ENCODE peak calls at places on chromosomes 2 and 18, in ten cellular contexts. H, U, F, N, S, A, Q, Y, V and Z are unnamed samples.

GRCh38 chr2:200702646-200703118 is 109.0 kb upstream of the BZW1 start:
- DNase-seq in V (no peak), N (no peak), U (no peak), Y (no peak), S (no peak), Q (no peak), F (no peak), H (no peak), A (no peak), Z (no peak)

GRCh38 chr2:74441690-74442482 is at the start of gene RTKN:
- DNase-seq in A (peak; percentile 81), F (no peak), N (no peak), Y (no peak), V (peak; percentile 84), H (peak; percentile 92), S (peak; percentile 70), U (no peak), Q (peak; percentile 80), Z (no peak)

GRCh38 chr2:179677148-179677688 is 184.2 kb downstream of the ZNF385B start:
- DNase-seq in S (no peak), Y (no peak), H (no peak), N (no peak), V (no peak), A (peak; percentile 32), Q (no peak), F (peak; percentile 35), U (no peak), Z (no peak)

GRCh38 chr18:62847081-62847480 is 131.7 kb downstream of the PHLPP1 start:
- DNase-seq in Q (no peak), N (no peak), V (no peak), A (no peak), H (no peak), F (no peak), U (no peak), Y (no peak), S (no peak), Z (no peak)

GRCh38 chr2:27753744-27754588 is 17.6 kb upstream of the MRPL33 start:
- DNase-seq in Y (no peak), S (peak; percentile 87), H (no peak), Q (peak; percentile 90), V (peak; percentile 88), N (peak; percentile 93), A (peak; percentile 40), F (peak; percentile 80), U (peak; percentile 53), Z (peak; percentile 81)

GRCh38 chr2:208584387-208584965 is 177.9 kb downstream of the PTH2R start:
- DNase-seq in N (no peak), H (no peak), Y (no peak), S (no peak), Q (no peak), F (no peak), V (no peak), U (no peak), A (no peak), Z (no peak)

GRCh38 chr2:209113030-209113429 is 310.8 kb upstream of the MAP2 start:
- DNase-seq in N (no peak), U (no peak), H (no peak), A (no peak), S (no peak), V (no peak), Y (no peak), F (no peak), Q (no peak), Z (no peak)

GRCh38 chr2:120730053-120730439 is 5.6 kb upstream of the GLI2 start:
- DNase-seq in Q (peak; percentile 21), H (no peak), N (peak; percentile 0), V (no peak), U (no peak), A (no peak), S (no peak), F (no peak), Y (no peak), Z (no peak)

GRCh38 chr2:64324746-64325410 is 129.1 kb upstream of the LGALSL start:
- DNase-seq in V (no peak), F (no peak), Y (no peak), U (no peak), N (no peak), Q (no peak), A (no peak), H (peak; percentile 24), S (no peak), Z (no peak)

GRCh38 chr18:75691483-75691882 is 264.0 kb upstream of the SMIM21 start:
- DNase-seq in A (no peak), N (no peak), Y (no peak), V (no peak), F (no peak), S (no peak), Q (no peak), H (no peak), U (peak; percentile 6), Z (no peak)

GRCh38 chr2:3445891-3446290 is 66.4 kb downstream of the TRAPPC12 start:
- DNase-seq in F (no peak), H (no peak), V (no peak), U (no peak), A (no peak), Q (no peak), S (no peak), Y (no peak), N (peak; percentile 44), Z (no peak)

GRCh38 chr2:73762571-73762970 is 17.3 kb downstream of the DUSP11 start:
- DNase-seq in H (no peak), Q (no peak), N (no peak), S (no peak), Y (no peak), A (no peak), V (no peak), U (no peak), F (no peak), Z (no peak)

GRCh38 chr18:12313530-12314245 is 5.6 kb downstream of the TUBB6 start:
- DNase-seq in H (no peak), F (no peak), U (no peak), Q (no peak), V (no peak), Y (no peak), S (no peak), A (no peak), N (no peak), Z (no peak)

GRCh38 chr18:12317664-12318333 is 9.8 kb downstream of the TUBB6 start:
- DNase-seq in F (peak; percentile 85), V (no peak), U (no peak), N (peak; percentile 46), Y (no peak), S (no peak), A (no peak), Q (no peak), H (no peak), Z (no peak)

GRCh38 chr18:12314586-12315305 is 6.7 kb downstream of the TUBB6 start:
- DNase-seq in H (no peak), Y (no peak), U (no peak), A (no peak), V (no peak), N (no peak), Q (no peak), S (no peak), F (no peak), Z (no peak)

GRCh38 chr18:12315481-12315880 is 7.4 kb downstream of the TUBB6 start:
- DNase-seq in F (no peak), Y (no peak), S (no peak), Q (no peak), N (no peak), U (no peak), A (no peak), V (no peak), H (no peak), Z (no peak)

DNA sequence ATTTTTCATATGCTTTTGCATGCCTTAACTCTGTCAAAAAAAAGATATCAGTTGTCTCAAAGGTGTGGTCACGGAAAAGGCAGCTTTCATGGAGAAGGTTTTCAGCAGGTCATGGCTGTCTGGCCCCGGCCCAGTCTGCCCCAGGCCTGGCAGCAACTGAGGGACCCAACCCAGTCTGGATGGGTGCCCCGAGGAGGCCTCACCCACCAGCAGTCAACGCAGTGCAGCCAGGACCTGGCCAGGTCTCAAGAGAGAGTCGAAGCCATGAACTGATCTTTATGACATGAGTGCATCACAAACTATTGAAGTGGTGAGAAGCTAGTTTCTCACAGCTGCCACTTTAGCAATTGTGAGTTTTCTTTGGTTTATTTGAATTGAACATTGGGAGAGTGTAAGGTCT is 7.9 kb downstream of the TUBB6 start:
- DNase-seq in U (no peak), V (no peak), Q (peak; percentile 62), S (no peak), N (peak; percentile 45), A (no peak), H (peak; percentile 67), F (no peak), Y (no peak), Z (no peak)
- TF ChIP-seq POLR2A in U (no peak), V (no peak), Q (no peak), S (no peak), N (no peak), A (no peak), H (no peak), F (no peak), Y (no peak), Z (no peak)

DNA sequence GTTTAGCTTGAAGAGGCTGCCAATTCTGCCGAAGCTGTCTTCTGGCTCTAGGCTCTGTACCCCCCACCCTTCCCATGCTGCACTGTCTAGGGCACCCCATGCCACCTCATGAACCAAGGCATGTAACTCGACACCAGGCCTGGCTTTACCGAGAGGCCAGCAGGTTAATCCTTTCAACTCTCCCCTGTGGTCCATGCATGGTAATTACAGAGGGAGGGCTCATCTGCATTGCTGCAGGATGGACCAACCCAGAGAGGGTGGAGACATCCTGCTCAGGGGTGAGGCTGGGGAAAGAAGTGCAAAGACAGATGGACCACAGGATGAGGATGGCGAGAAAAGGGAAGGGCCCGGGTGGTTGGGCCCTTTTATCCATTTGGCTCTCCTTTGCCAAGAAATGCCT is 65.8 kb downstream of the KCTD1 start:
- DNase-seq in V (no peak), N (peak; percentile 36), F (no peak), Q (no peak), S (no peak), H (no peak), U (no peak), A (no peak), Y (no peak), Z (no peak)
- H3K4me1 ChIP-seq in V (no peaks in the 10 kb centered on the region), N (no peaks in the 10 kb centered on the region), F (peaks cover 18% of the 10 kb centered on the region), Q (no peaks in the 10 kb centered on the region), S (no peaks in the 10 kb centered on the region), H (no peaks in the 10 kb centered on the region), U (peaks cover 97% of the 10 kb centered on the region), A (no peaks in the 10 kb centered on the region), Y (no peaks in the 10 kb centered on the region), Z (peaks cover 31% of the 10 kb centered on the region)

GRCh38 chr2:227462463-227462951 is 9.4 kb upstream of the AGFG1 start:
- DNase-seq in U (no peak), A (no peak), H (no peak), N (no peak), Y (no peak), S (no peak), V (no peak), Q (no peak), F (no peak), Z (no peak)
- TF ChIP-seq POLR2A in U (no peak), A (no peak), H (no peak), N (no peak), Y (no peak), S (no peak), V (no peak), Q (no peak), F (no peak), Z (no peak)

DNA sequence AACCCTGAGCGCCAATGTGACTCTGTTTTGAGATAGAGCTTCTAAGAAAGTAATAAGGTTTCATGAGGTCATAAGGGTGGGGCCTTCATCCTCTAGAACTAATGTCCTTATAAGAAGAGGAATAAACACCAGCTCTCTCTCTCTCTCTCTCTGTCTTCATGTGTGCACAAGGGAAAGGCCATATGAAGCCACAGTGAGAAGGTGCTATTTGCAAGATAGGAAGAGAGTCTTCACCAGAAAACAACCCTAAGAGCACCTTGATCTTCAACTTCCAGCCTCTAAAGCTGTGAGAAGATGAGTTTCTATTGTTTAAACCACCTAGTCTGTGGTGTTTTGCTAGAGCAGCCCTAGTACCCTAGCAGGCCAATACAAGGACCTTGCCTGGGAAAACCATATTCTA is 55.8 kb downstream of the DOCK10 start:
- DNase-seq in A (no peak), Y (no peak), S (no peak), Q (no peak), V (no peak), H (no peak), F (no peak), U (no peak), N (no peak), Z (no peak)
- H3K4me1 ChIP-seq in A (no peaks in the 10 kb centered on the region), Y (peaks cover 21% of the 10 kb centered on the region), S (no peaks in the 10 kb centered on the region), Q (peaks cover 76% of the 10 kb centered on the region), V (no peaks in the 10 kb centered on the region), H (no peaks in the 10 kb centered on the region), F (peaks cover 13% of the 10 kb centered on the region), U (no peaks in the 10 kb centered on the region), N (peaks cover 14% of the 10 kb centered on the region), Z (no peaks in the 10 kb centered on the region)